ENCODE peak calls at places on chromosomes 7 and 10, in eight cellular contexts. P, U, A, X, C, O, D and B are unnamed samples.

GRCh38 chr10:4316166-4316810 is 509.7 kb upstream of the AKR1E2 start:
- DNase-seq in P (no peak), U (no peak), A (no peak), X (no peak), C (peak), O (peak), D (no peak), B (no peak)

GRCh38 chr7:152424348-152425108 is 11.3 kb downstream of the KMT2C start:
- DNase-seq in P (no peak), U (no peak), A (no peak), X (no peak), C (no peak), O (no peak), D (no peak), B (no peak)

GRCh38 chr10:21754410-21755011 is 220.5 kb downstream of the MLLT10 start:
- DNase-seq in P (no peak), U (no peak), A (no peak), X (no peak), C (no peak), O (peak), D (no peak), B (no peak)

GRCh38 chr10:93028881-93029280 is 31.7 kb upstream of the CYP26C1 start:
- DNase-seq in P (no peak), U (peak), A (no peak), X (no peak), C (no peak), O (peak), D (no peak), B (no peak)

GRCh38 chr10:48400850-48401220 is 94.4 kb downstream of the MAPK8 start:
- DNase-seq in P (no peak), U (no peak), A (no peak), X (no peak), C (no peak), O (no peak), D (no peak), B (no peak)

GRCh38 chr10:11680496-11680895 is 61.7 kb upstream of the ECHDC3 start:
- DNase-seq in P (no peak), U (no peak), A (no peak), X (no peak), C (no peak), O (no peak), D (no peak), B (no peak)

GRCh38 chr7:19362099-19362498 is 216.9 kb upstream of the FERD3L start:
- DNase-seq in P (no peak), U (no peak), A (no peak), X (no peak), C (no peak), O (peak), D (no peak), B (no peak)

GRCh38 chr10:48607356-48608278 is 2.7 kb upstream of the ARHGAP22 start:
- DNase-seq in P (no peak), U (no peak), A (no peak), X (no peak), C (no peak), O (no peak), D (peak), B (no peak)

GRCh38 chr10:103431902-103432301 is 20.3 kb downstream of the CALHM2 start:
- DNase-seq in P (no peak), U (no peak), A (no peak), X (no peak), C (no peak), O (no peak), D (no peak), B (no peak)

GRCh38 chr7:112869111-112869774 is 79.0 kb upstream of the TMEM168 start:
- DNase-seq in P (peak), U (peak), A (peak), X (peak), C (no peak), O (no peak), D (no peak), B (peak)

GRCh38 chr10:67763499-67764011 is 67.6 kb upstream of the CTNNA3 start:
- DNase-seq in P (peak), U (peak), A (peak), X (peak), C (peak), O (no peak), D (peak), B (peak)

GRCh38 chr7:23072916-23073315 is 32.7 kb upstream of the KLHL7 start:
- DNase-seq in P (no peak), U (no peak), A (no peak), X (no peak), C (no peak), O (no peak), D (no peak), B (no peak)

GRCh38 chr10:43823237-43823605 is 174.5 kb upstream of the ZNF32 start:
- DNase-seq in P (no peak), U (no peak), A (no peak), X (no peak), C (no peak), O (no peak), D (no peak), B (no peak)

GRCh38 chr7:17640730-17641377 is 299.4 kb downstream of the SNX13 start:
- DNase-seq in P (no peak), U (no peak), A (no peak), X (no peak), C (no peak), O (no peak), D (no peak), B (no peak)

GRCh38 chr10:119737827-119738226 is 12.0 kb downstream of the INPP5F start:
- DNase-seq in P (no peak), U (peak), A (peak), X (no peak), C (no peak), O (peak), D (peak), B (no peak)

GRCh38 chr7:148398844-148399365 is 191.7 kb upstream of the C7orf33 start:
- DNase-seq in P (no peak), U (no peak), A (no peak), X (no peak), C (no peak), O (no peak), D (no peak), B (no peak)